ENCODE peak calls at places on chromosomes 11 and 22, in six cellular contexts. E, Z, M, W, G and P are unnamed samples.
A peak's percentile ranks its signal among the peaks of the same experiment; 100 is the strongest.

GRCh38 chr11:112784323-112785073 is 176.7 kb upstream of the NCAM1 start:
- DNase-seq in G (no peak), W (no peak), M (no peak), E (peak; percentile 88), Z (no peak), P (no peak)

GRCh38 chr11:35950082-35950481 is 6.2 kb downstream of the LDLRAD3 start:
- DNase-seq in W (no peak), G (no peak), M (no peak), Z (no peak), E (no peak), P (no peak)

GRCh38 chr11:16226245-16226644 is 130.1 kb downstream of the SOX6 start:
- DNase-seq in M (peak; percentile 22), Z (no peak), W (no peak), G (peak; percentile 89), E (no peak), P (no peak)

GRCh38 chr11:64341429-64341828 is 1.4 kb downstream of the CCDC88B start:
- DNase-seq in E (no peak), Z (no peak), M (no peak), G (no peak), W (no peak), P (no peak)

GRCh38 chr11:28529540-28530410 is 421.6 kb downstream of the METTL15 start:
- DNase-seq in M (no peak), G (peak; percentile 53), E (no peak), Z (no peak), W (no peak), P (no peak)

GRCh38 chr11:43866520-43866919 is 14.1 kb upstream of the ALKBH3 start:
- DNase-seq in G (no peak), Z (no peak), W (no peak), E (no peak), M (no peak), P (no peak)

GRCh38 chr11:64688534-64688982 is 34.4 kb downstream of the NRXN2 start:
- DNase-seq in M (peak; percentile 87), W (peak; percentile 92), Z (peak; percentile 75), E (peak; percentile 97), G (peak; percentile 88), P (peak; percentile 72)

GRCh38 chr11:33000181-33000580 is 15.5 kb upstream of the DEPDC7 start:
- DNase-seq in G (no peak), M (no peak), W (no peak), E (no peak), Z (no peak), P (no peak)

GRCh38 chr11:77051511-77051910 is 15.3 kb upstream of the CAPN5 start:
- DNase-seq in Z (no peak), M (no peak), E (no peak), G (no peak), W (no peak), P (no peak)

GRCh38 chr22:46122511-46122971 is 27.8 kb upstream of the PPARA start:
- DNase-seq in G (peak; percentile 32), E (peak; percentile 94), M (peak; percentile 81), W (peak; percentile 74), Z (peak; percentile 42), P (peak; percentile 25)

GRCh38 chr11:19633276-19633675 is 79.4 kb upstream of the NAV2 start:
- DNase-seq in M (no peak), Z (no peak), G (no peak), E (peak; percentile 82), W (no peak), P (no peak)

GRCh38 chr11:12410006-12410728 is 32.8 kb downstream of the PARVA start:
- DNase-seq in Z (no peak), G (peak; percentile 16), W (no peak), E (no peak), M (no peak), P (no peak)

GRCh38 chr22:24727218-24727851 is 47.2 kb downstream of the PIWIL3 start:
- DNase-seq in Z (no peak), G (peak; percentile 78), M (no peak), W (no peak), E (no peak), P (no peak)

GRCh38 chr22:46390652-46391301 is 55.3 kb downstream of the TRMU start:
- DNase-seq in W (no peak), Z (no peak), G (no peak), E (no peak), M (peak; percentile 39), P (no peak)

GRCh38 chr11:1567052-1567720 is 4.9 kb downstream of the DUSP8 start:
- DNase-seq in W (no peak), Z (no peak), M (no peak), E (peak; percentile 75), G (no peak), P (no peak)

GRCh38 chr22:29208502-29208862 is 2.8 kb downstream of the EMID1 start:
- DNase-seq in M (no peak), E (no peak), Z (no peak), G (no peak), W (no peak), P (no peak)

GRCh38 chr11:125370561-125371389 is 125.3 kb downstream of the FEZ1 start:
- DNase-seq in Z (no peak), W (no peak), G (no peak), E (no peak), M (no peak), P (no peak)

GRCh38 chr11:9903579-9903978 is 239.7 kb downstream of the SWAP70 start:
- DNase-seq in E (no peak), Z (no peak), M (no peak), G (no peak), W (no peak), P (no peak)

GRCh38 chr22:31537019-31537535 is 40.7 kb downstream of the SFI1 start:
- DNase-seq in Z (no peak), E (no peak), M (no peak), G (no peak), W (peak; percentile 69), P (no peak)

GRCh38 chr11:70668204-70669202 is 270.2 kb downstream of the CTTN start:
- DNase-seq in Z (no peak), W (no peak), E (no peak), G (no peak), M (no peak), P (no peak)

GRCh38 chr11:65205602-65205967 is 23.9 kb downstream of the CAPN1 start:
- DNase-seq in G (no peak), M (no peak), Z (no peak), W (no peak), E (no peak), P (no peak)

GRCh38 chr11:75189075-75189474 is 38.2 kb downstream of the SLCO2B1 start:
- DNase-seq in W (no peak), M (no peak), G (no peak), Z (no peak), E (peak; percentile 2), P (no peak)

GRCh38 chr11:30351061-30351460 is 28.2 kb downstream of the ARL14EP start:
- DNase-seq in E (no peak), W (no peak), G (no peak), Z (no peak), M (no peak), P (no peak)

GRCh38 chr11:12280838-12281565 is 96.4 kb upstream of the PARVA start:
- DNase-seq in W (peak; percentile 53), G (no peak), M (peak; percentile 12), Z (no peak), E (no peak), P (no peak)

GRCh38 chr11:12390258-12390657 is 12.9 kb downstream of the PARVA start:
- DNase-seq in G (no peak), M (no peak), W (no peak), E (no peak), Z (no peak), P (no peak)

GRCh38 chr11:71352748-71353147 is 95.4 kb downstream of the DHCR7 start:
- DNase-seq in W (no peak), M (no peak), G (no peak), E (no peak), Z (no peak), P (no peak)

GRCh38 chr22:32120603-32121002 is 38.5 kb downstream of the C22orf42 start:
- DNase-seq in M (no peak), Z (no peak), W (no peak), G (no peak), E (no peak), P (no peak)

GRCh38 chr11:19316434-19316833 is 75.7 kb upstream of the E2F8 start:
- DNase-seq in M (no peak), G (no peak), W (no peak), E (no peak), Z (no peak), P (no peak)

GRCh38 chr22:36329217-36330078 is 58.3 kb downstream of the MYH9 start:
- DNase-seq in Z (no peak), E (peak; percentile 94), G (no peak), M (no peak), W (peak; percentile 88), P (peak; percentile 82)

GRCh38 chr22:35378547-35379078 is 2.3 kb upstream of the HMOX1 start:
- DNase-seq in W (no peak), E (no peak), M (no peak), Z (no peak), G (no peak), P (no peak)

GRCh38 chr11:122637538-122637937 is 18.0 kb upstream of the UBASH3B start:
- DNase-seq in E (no peak), G (no peak), Z (no peak), M (no peak), W (no peak), P (no peak)

GRCh38 chr11:44311339-44312261 is 1.7 kb upstream of the ALX4 start:
- DNase-seq in M (no peak), G (no peak), Z (no peak), E (peak; percentile 62), W (no peak), P (no peak)

GRCh38 chr11:83292709-83293435 is 6.7 kb upstream of the CCDC90B start:
- DNase-seq in E (no peak), Z (no peak), G (peak; percentile 56), M (peak; percentile 65), W (peak; percentile 55), P (no peak)

GRCh38 chr22:40690370-40690769 is 11.1 kb downstream of the MCHR1 start:
- DNase-seq in E (no peak), Z (no peak), G (no peak), M (no peak), W (no peak), P (no peak)